ENCODE peak calls at places on chromosomes 5 and 9, in seven cellular contexts. Q is mesenchymal stem cell, J is mesendoderm, T is IMR-90, S is H1, X is neuronal stem cell, Z is trophoblast cell. V is an unnamed sample.

GRCh38 chr9:38182321-38182720 is 113.3 kb upstream of the SHB start:
- DNase-seq in Q (peak; percentile 30), J (no peak), T (no peak), S (no peak), X (no peak), Z (no peak), V (no peak)

GRCh38 chr5:139633295-139634027 is 14.7 kb upstream of the CXXC5 start:
- DNase-seq in Q (peak; percentile 80), J (peak; percentile 89), T (peak; percentile 73), S (no peak), X (peak; percentile 75), Z (peak; percentile 36), V (peak; percentile 86)

GRCh38 chr5:139058121-139058520 is 140.0 kb downstream of the SIL1 start:
- DNase-seq in Q (peak; percentile 68), J (no peak), T (peak; percentile 58), S (no peak), X (no peak), Z (no peak), V (no peak)

GRCh38 chr5:16666140-16666860 is 49.5 kb upstream of the RETREG1 start:
- DNase-seq in Q (no peak), J (no peak), T (no peak), S (no peak), X (no peak), Z (no peak), V (no peak)

GRCh38 chr9:33256236-33256635 is 8.3 kb downstream of the BAG1 start:
- DNase-seq in Q (no peak), J (no peak), T (no peak), S (no peak), X (no peak), Z (no peak), V (no peak)

GRCh38 chr9:116806075-116806474 is 119.0 kb downstream of the TRIM32 start:
- DNase-seq in Q (peak; percentile 54), J (peak; percentile 70), T (peak; percentile 16), S (no peak), X (peak; percentile 56), Z (no peak), V (peak; percentile 33)

GRCh38 chr5:43357067-43357466 is 43.9 kb upstream of the HMGCS1 start:
- DNase-seq in Q (no peak), J (no peak), T (no peak), S (no peak), X (no peak), Z (no peak), V (no peak)

GRCh38 chr5:378976-379742 is 57.6 kb downstream of the AHRR start:
- DNase-seq in Q (peak; percentile 71), J (no peak), T (peak; percentile 89), S (no peak), X (no peak), Z (peak; percentile 34), V (peak; percentile 19)

GRCh38 chr9:137321726-137322361 is 19.8 kb upstream of the NRARP start:
- DNase-seq in Q (no peak), J (no peak), T (no peak), S (no peak), X (no peak), Z (no peak), V (no peak)

GRCh38 chr9:122087406-122088200 is 5.5 kb downstream of the TTLL11 start:
- DNase-seq in Q (peak; percentile 63), J (no peak), T (peak; percentile 75), S (no peak), X (no peak), Z (no peak), V (no peak)

GRCh38 chr5:119966028-119966427 is 336.7 kb downstream of the FAM170A start:
- DNase-seq in Q (no peak), J (no peak), T (no peak), S (no peak), X (no peak), Z (no peak), V (no peak)

GRCh38 chr5:32379421-32379820 is 65.1 kb downstream of the ZFR start:
- DNase-seq in Q (no peak), J (no peak), T (no peak), S (no peak), X (no peak), Z (no peak), V (no peak)

GRCh38 chr5:57718155-57718554 is 235.5 kb upstream of the ACTBL2 start:
- DNase-seq in Q (peak; percentile 81), J (no peak), T (peak; percentile 78), S (no peak), X (no peak), Z (no peak), V (no peak)

GRCh38 chr9:137083418-137084004 is 3.3 kb upstream of the MAN1B1 start:
- DNase-seq in Q (peak; percentile 97), J (peak; percentile 72), T (peak; percentile 97), S (no peak), X (no peak), Z (peak; percentile 51), V (peak; percentile 52)

GRCh38 chr5:75611324-75612210 is at the start of gene ANKDD1B:
- DNase-seq in Q (peak; percentile 68), J (peak; percentile 74), T (peak; percentile 65), S (no peak), X (peak; percentile 29), Z (no peak), V (peak; percentile 66)

GRCh38 chr9:108665856-108666784 is 189.7 kb downstream of the ACTL7B start:
- DNase-seq in Q (no peak), J (no peak), T (peak; percentile 2), S (no peak), X (no peak), Z (peak; percentile 84), V (no peak)

GRCh38 chr9:109097156-109097555 is 22.6 kb downstream of the TMEM245 start:
- DNase-seq in Q (no peak), J (no peak), T (no peak), S (no peak), X (no peak), Z (no peak), V (no peak)

GRCh38 chr5:3376611-3377010 is 219.0 kb upstream of the IRX1 start:
- DNase-seq in Q (no peak), J (no peak), T (no peak), S (no peak), X (no peak), Z (no peak), V (no peak)

GRCh38 chr5:99061711-99062110 is 132.9 kb upstream of the CHD1 start:
- DNase-seq in Q (peak; percentile 37), J (no peak), T (peak; percentile 72), S (no peak), X (no peak), Z (peak; percentile 63), V (no peak)

GRCh38 chr9:97468658-97469448 is 32.6 kb upstream of the TMOD1 start:
- DNase-seq in Q (peak; percentile 79), J (peak; percentile 86), T (peak; percentile 65), S (peak; percentile 46), X (peak; percentile 61), Z (peak; percentile 21), V (peak; percentile 77)

GRCh38 chr9:110969971-110970381 is 68.3 kb downstream of the LPAR1 start:
- DNase-seq in Q (peak; percentile 64), J (no peak), T (peak; percentile 85), S (no peak), X (no peak), Z (peak; percentile 91), V (no peak)

GRCh38 chr9:116488373-116488772 is 198.7 kb upstream of the TRIM32 start:
- DNase-seq in Q (no peak), J (no peak), T (no peak), S (no peak), X (no peak), Z (no peak), V (no peak)

GRCh38 chr9:129454468-129455067 is 166.3 kb downstream of the C9orf50 start:
- DNase-seq in Q (no peak), J (no peak), T (no peak), S (no peak), X (no peak), Z (no peak), V (no peak)

GRCh38 chr9:69590241-69590640 is 81.9 kb downstream of the APBA1 start:
- DNase-seq in Q (no peak), J (no peak), T (no peak), S (no peak), X (no peak), Z (no peak), V (no peak)
- H3K18ac ChIP-seq in Q (no peak overlapping the region), J (no peak overlapping the region), T (no peak overlapping the region), S (no peak overlapping the region), X (no peak overlapping the region), Z (no peak overlapping the region), V (no peak overlapping the region)

GRCh38 chr9:84445737-84446136 is 105.2 kb upstream of the SLC28A3 start:
- DNase-seq in Q (no peak), J (no peak), T (no peak), S (no peak), X (no peak), Z (no peak), V (no peak)
- H3K18ac ChIP-seq in Q (no peak overlapping the region), J (no peak overlapping the region), T (no peak overlapping the region), S (no peak overlapping the region), X (no peak overlapping the region), Z (no peak overlapping the region), V (no peak overlapping the region)

GRCh38 chr5:55800924-55801323 is 50.2 kb upstream of the IL31RA start:
- DNase-seq in Q (no peak), J (no peak), T (no peak), S (no peak), X (no peak), Z (no peak), V (no peak)
- H3K18ac ChIP-seq in Q (no peak overlapping the region), J (no peak overlapping the region), T (no peak overlapping the region), S (no peak overlapping the region), X (no peak overlapping the region), Z (no peak overlapping the region), V (no peak overlapping the region)

GRCh38 chr5:142913728-142914338 is 143.7 kb downstream of the ARHGAP26 start:
- DNase-seq in Q (no peak), J (peak; percentile 57), T (no peak), S (no peak), X (no peak), Z (peak; percentile 24), V (no peak)

GRCh38 chr5:142915840-142916424 is 145.8 kb downstream of the ARHGAP26 start:
- DNase-seq in Q (peak; percentile 30), J (peak; percentile 86), T (peak; percentile 48), S (peak; percentile 38), X (peak; percentile 17), Z (peak; percentile 22), V (peak; percentile 75)

GRCh38 chr5:142911775-142912174 is 141.6 kb downstream of the ARHGAP26 start:
- DNase-seq in Q (no peak), J (no peak), T (no peak), S (no peak), X (no peak), Z (no peak), V (no peak)

GRCh38 chr5:142911170-142911569 is 141.0 kb downstream of the ARHGAP26 start:
- DNase-seq in Q (no peak), J (no peak), T (no peak), S (no peak), X (no peak), Z (no peak), V (no peak)

DNA sequence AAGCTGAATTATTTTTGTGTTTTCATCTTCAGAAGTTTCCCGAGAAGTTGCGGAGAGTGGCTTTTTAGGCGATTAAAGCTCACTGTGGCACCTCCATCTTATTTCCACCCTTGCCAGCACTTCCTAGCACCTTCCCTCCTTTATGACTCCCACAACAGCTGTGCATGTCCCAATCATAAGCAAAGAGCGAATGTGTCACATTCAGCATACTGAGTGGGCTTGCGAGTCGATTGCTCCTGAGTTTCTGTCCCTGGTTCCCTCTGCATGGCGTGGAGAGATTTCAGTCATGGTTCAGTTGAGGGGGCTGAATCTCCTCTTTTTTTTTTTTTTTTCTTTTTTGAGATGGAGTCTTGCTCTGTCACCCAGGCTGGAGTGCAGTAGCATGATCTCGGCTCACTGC is 144.9 kb downstream of the ARHGAP26 start:
- DNase-seq in Q (no peak), J (no peak), T (no peak), S (no peak), X (no peak), Z (no peak), V (no peak)
- H3K18ac ChIP-seq in Q (peak overlapping the region; percentile 2), J (no peak overlapping the region), T (no peak overlapping the region), S (peak overlapping the region; percentile 48), X (no peak overlapping the region), Z (no peak overlapping the region), V (no peak overlapping the region)